ENCODE peak calls at places on chromosomes 1 and 21, in nine cellular contexts. One of them, this sample, is unnamed.

GRCh38 chr1:227318852-227319607 is 738 bp upstream of the CDC42BPA start:
- DNase-seq in mammary epithelial cell: peak; percentile 61
- DNase-seq in cardiac fibroblast: peak; percentile 38
- DNase-seq in ELF-1: peak; percentile 91
- DNase-seq in hippocampal formation: peak; percentile 54
- DNase-seq in psoas muscle: peak; percentile 32
- DNase-seq in bronchial epithelial cell: peak; percentile 75
- DNase-seq in skeletal muscle cell: no peak
- DNase-seq in CD8-positive, alpha-beta T cell: no peak
- DNase-seq in this sample: no peak

GRCh38 chr1:83058327-83058726 is 940.6 kb downstream of the TTLL7 start:
- DNase-seq in mammary epithelial cell: no peak
- DNase-seq in cardiac fibroblast: no peak
- DNase-seq in ELF-1: no peak
- DNase-seq in hippocampal formation: no peak
- DNase-seq in psoas muscle: no peak
- DNase-seq in bronchial epithelial cell: no peak
- DNase-seq in skeletal muscle cell: peak; percentile 8
- DNase-seq in CD8-positive, alpha-beta T cell: no peak
- DNase-seq in this sample: no peak

GRCh38 chr1:44995467-44996238 is 9.3 kb upstream of the EIF2B3 start:
- DNase-seq in mammary epithelial cell: no peak
- DNase-seq in cardiac fibroblast: no peak
- DNase-seq in ELF-1: no peak
- DNase-seq in hippocampal formation: no peak
- DNase-seq in psoas muscle: no peak
- DNase-seq in bronchial epithelial cell: no peak
- DNase-seq in skeletal muscle cell: no peak
- DNase-seq in CD8-positive, alpha-beta T cell: no peak
- DNase-seq in this sample: no peak

GRCh38 chr1:180841460-180841859 is 71.2 kb upstream of the KIAA1614 start:
- DNase-seq in mammary epithelial cell: no peak
- DNase-seq in cardiac fibroblast: peak; percentile 10
- DNase-seq in ELF-1: no peak
- DNase-seq in hippocampal formation: no peak
- DNase-seq in psoas muscle: no peak
- DNase-seq in bronchial epithelial cell: no peak
- DNase-seq in skeletal muscle cell: no peak
- DNase-seq in CD8-positive, alpha-beta T cell: no peak
- DNase-seq in this sample: no peak

GRCh38 chr1:47555841-47556616 is 118.2 kb downstream of the FOXD2 start:
- DNase-seq in mammary epithelial cell: no peak
- DNase-seq in cardiac fibroblast: no peak
- DNase-seq in ELF-1: no peak
- DNase-seq in hippocampal formation: no peak
- DNase-seq in psoas muscle: no peak
- DNase-seq in bronchial epithelial cell: no peak
- DNase-seq in skeletal muscle cell: no peak
- DNase-seq in CD8-positive, alpha-beta T cell: no peak
- DNase-seq in this sample: no peak

GRCh38 chr1:85494957-85495266 is 30.0 kb upstream of the DDAH1 start:
- DNase-seq in mammary epithelial cell: peak; percentile 70
- DNase-seq in cardiac fibroblast: peak; percentile 33
- DNase-seq in ELF-1: no peak
- DNase-seq in hippocampal formation: no peak
- DNase-seq in psoas muscle: no peak
- DNase-seq in bronchial epithelial cell: peak; percentile 77
- DNase-seq in skeletal muscle cell: no peak
- DNase-seq in CD8-positive, alpha-beta T cell: no peak
- DNase-seq in this sample: no peak

GRCh38 chr21:33244082-33244780 is 14.5 kb downstream of the IFNAR2 start:
- DNase-seq in mammary epithelial cell: no peak
- DNase-seq in cardiac fibroblast: no peak
- DNase-seq in ELF-1: no peak
- DNase-seq in hippocampal formation: no peak
- DNase-seq in psoas muscle: no peak
- DNase-seq in bronchial epithelial cell: no peak
- DNase-seq in skeletal muscle cell: no peak
- DNase-seq in CD8-positive, alpha-beta T cell: no peak
- DNase-seq in this sample: no peak

GRCh38 chr1:41846595-41846994 is 72.1 kb downstream of the HIVEP3 start:
- DNase-seq in mammary epithelial cell: peak; percentile 44
- DNase-seq in cardiac fibroblast: peak; percentile 67
- DNase-seq in ELF-1: no peak
- DNase-seq in hippocampal formation: no peak
- DNase-seq in psoas muscle: no peak
- DNase-seq in bronchial epithelial cell: peak; percentile 40
- DNase-seq in skeletal muscle cell: no peak
- DNase-seq in CD8-positive, alpha-beta T cell: no peak
- DNase-seq in this sample: no peak

GRCh38 chr1:172838681-172839313 is 179.9 kb downstream of the FASLG start:
- DNase-seq in mammary epithelial cell: no peak
- DNase-seq in cardiac fibroblast: no peak
- DNase-seq in ELF-1: no peak
- DNase-seq in hippocampal formation: no peak
- DNase-seq in psoas muscle: no peak
- DNase-seq in bronchial epithelial cell: no peak
- DNase-seq in skeletal muscle cell: no peak
- DNase-seq in CD8-positive, alpha-beta T cell: no peak
- DNase-seq in this sample: no peak

GRCh38 chr21:44312089-44312488 is 12.2 kb downstream of the PFKL start:
- DNase-seq in mammary epithelial cell: no peak
- DNase-seq in cardiac fibroblast: no peak
- DNase-seq in ELF-1: no peak
- DNase-seq in hippocampal formation: no peak
- DNase-seq in psoas muscle: no peak
- DNase-seq in bronchial epithelial cell: no peak
- DNase-seq in skeletal muscle cell: no peak
- DNase-seq in CD8-positive, alpha-beta T cell: no peak
- DNase-seq in this sample: no peak

GRCh38 chr1:183931646-183932271 is 105.8 kb downstream of the COLGALT2 start:
- DNase-seq in mammary epithelial cell: no peak
- DNase-seq in cardiac fibroblast: peak; percentile 21
- DNase-seq in ELF-1: no peak
- DNase-seq in hippocampal formation: no peak
- DNase-seq in psoas muscle: no peak
- DNase-seq in bronchial epithelial cell: no peak
- DNase-seq in skeletal muscle cell: no peak
- DNase-seq in CD8-positive, alpha-beta T cell: no peak
- DNase-seq in this sample: no peak

GRCh38 chr1:197845886-197846285 is 56.5 kb upstream of the C1orf53 start:
- DNase-seq in mammary epithelial cell: no peak
- DNase-seq in cardiac fibroblast: no peak
- DNase-seq in ELF-1: no peak
- DNase-seq in hippocampal formation: no peak
- DNase-seq in psoas muscle: no peak
- DNase-seq in bronchial epithelial cell: no peak
- DNase-seq in skeletal muscle cell: no peak
- DNase-seq in CD8-positive, alpha-beta T cell: no peak
- DNase-seq in this sample: no peak

GRCh38 chr1:41353744-41354143 is 7.5 kb upstream of the FOXO6 start:
- DNase-seq in mammary epithelial cell: peak; percentile 74
- DNase-seq in cardiac fibroblast: no peak
- DNase-seq in ELF-1: peak; percentile 80
- DNase-seq in hippocampal formation: no peak
- DNase-seq in psoas muscle: no peak
- DNase-seq in bronchial epithelial cell: peak; percentile 34
- DNase-seq in skeletal muscle cell: peak; percentile 20
- DNase-seq in CD8-positive, alpha-beta T cell: no peak
- DNase-seq in this sample: no peak

This sample was measured in caudate nucleus.